ENCODE peak calls at places on chromosomes 16 and 17, in five cellular contexts. One of them, this sample, is unnamed.

GRCh38 chr16:80142276-80142675 is 398.5 kb upstream of the DYNLRB2 start:
- DNase-seq in K562: no peak
- DNase-seq in A549: no peak
- DNase-seq in HL-60: no peak
- DNase-seq in GM23338: no peak
- DNase-seq in this sample: no peak

GRCh38 chr17:45645330-45645729 is 138.8 kb upstream of the CRHR1 start:
- DNase-seq in K562: no peak
- DNase-seq in A549: no peak
- DNase-seq in HL-60: no peak
- DNase-seq in GM23338: no peak
- DNase-seq in this sample: no peak

GRCh38 chr17:70251704-70252103 is 82.4 kb downstream of the KCNJ2 start:
- DNase-seq in K562: no peak
- DNase-seq in A549: no peak
- DNase-seq in HL-60: no peak
- DNase-seq in GM23338: no peak
- DNase-seq in this sample: no peak

GRCh38 chr16:1818873-1819525 is 7.6 kb downstream of the HAGH start:
- DNase-seq in K562: no peak
- DNase-seq in A549: no peak
- DNase-seq in HL-60: no peak
- DNase-seq in GM23338: no peak
- DNase-seq in this sample: no peak

GRCh38 chr16:4053663-4054479 is 62.4 kb downstream of the ADCY9 start:
- DNase-seq in K562: no peak
- DNase-seq in A549: peak; percentile 29
- DNase-seq in HL-60: peak; percentile 90
- DNase-seq in GM23338: no peak
- DNase-seq in this sample: peak; percentile 18

GRCh38 chr16:54355251-54355650 is 68.7 kb upstream of the IRX3 start:
- DNase-seq in K562: no peak
- DNase-seq in A549: no peak
- DNase-seq in HL-60: no peak
- DNase-seq in GM23338: no peak
- DNase-seq in this sample: no peak

GRCh38 chr17:21214777-21215541 is 998 bp upstream of the TMEM11 start:
- DNase-seq in K562: no peak
- DNase-seq in A549: no peak
- DNase-seq in HL-60: peak; percentile 28
- DNase-seq in GM23338: peak; percentile 73
- DNase-seq in this sample: no peak

GRCh38 chr17:16406742-16407674 is 8.4 kb upstream of the TRPV2 start:
- DNase-seq in K562: peak; percentile 32
- DNase-seq in A549: peak; percentile 64
- DNase-seq in HL-60: no peak
- DNase-seq in GM23338: peak; percentile 96
- DNase-seq in this sample: no peak

GRCh38 chr17:1252203-1252608 is 18.0 kb upstream of the BHLHA9 start:
- DNase-seq in K562: no peak
- DNase-seq in A549: no peak
- DNase-seq in HL-60: no peak
- DNase-seq in GM23338: no peak
- DNase-seq in this sample: no peak

GRCh38 chr17:3558603-3559269 is 1.1 kb upstream of the TRPV3 start:
- DNase-seq in K562: no peak
- DNase-seq in A549: no peak
- DNase-seq in HL-60: no peak
- DNase-seq in GM23338: no peak
- DNase-seq in this sample: no peak

GRCh38 chr16:14180431-14181059 is 109.4 kb downstream of the MRTFB start:
- DNase-seq in K562: no peak
- DNase-seq in A549: peak; percentile 19
- DNase-seq in HL-60: no peak
- DNase-seq in GM23338: peak; percentile 63
- DNase-seq in this sample: no peak

GRCh38 chr16:3458278-3458851 is 14.9 kb downstream of the NAA60 start:
- DNase-seq in K562: no peak
- DNase-seq in A549: peak; percentile 22
- DNase-seq in HL-60: no peak
- DNase-seq in GM23338: peak; percentile 79
- DNase-seq in this sample: no peak

GRCh38 chr17:58308985-58309917 is 19.3 kb downstream of the TSPOAP1 start:
- DNase-seq in K562: no peak
- DNase-seq in A549: no peak
- DNase-seq in HL-60: peak; percentile 62
- DNase-seq in GM23338: no peak
- DNase-seq in this sample: no peak

GRCh38 chr16:54136276-54136625 is 150.3 kb downstream of the IRX3 start:
- DNase-seq in K562: no peak
- DNase-seq in A549: no peak
- DNase-seq in HL-60: no peak
- DNase-seq in GM23338: no peak
- DNase-seq in this sample: no peak

GRCh38 chr17:61561354-61561753 is 29.7 kb downstream of the NACA2 start:
- DNase-seq in K562: no peak
- DNase-seq in A549: no peak
- DNase-seq in HL-60: no peak
- DNase-seq in GM23338: no peak
- DNase-seq in this sample: no peak

DNA sequence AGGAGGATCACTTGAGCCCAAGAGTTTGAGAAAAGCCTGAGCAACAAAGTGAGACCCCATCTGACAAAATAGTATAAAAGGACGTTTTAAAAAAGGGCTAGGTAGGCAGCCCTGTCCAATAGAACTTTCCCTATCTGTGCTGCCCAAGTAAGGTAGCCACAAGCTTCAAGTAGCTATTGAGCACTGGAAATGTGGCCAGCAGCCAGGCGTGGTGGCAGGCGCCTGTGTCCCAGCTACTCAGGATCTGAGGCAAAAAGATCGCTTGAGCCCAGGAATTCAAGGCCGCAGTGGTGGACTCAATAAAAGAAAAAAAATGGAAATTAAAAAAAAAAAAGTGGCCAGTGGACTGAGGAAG is 1.5 kb upstream of the NQO1 start:
- DNase-seq in K562: no peak
- DNase-seq in A549: no peak
- DNase-seq in HL-60: no peak
- DNase-seq in GM23338: no peak
- DNase-seq in this sample: no peak
- H3K4me3 ChIP-seq in K562: peak overlapping the region; percentile 52
- H3K4me3 ChIP-seq in A549: peak overlapping the region; percentile 77
- H3K4me3 ChIP-seq in HL-60: no peak overlapping the region
- H3K4me3 ChIP-seq in GM23338: peak overlapping the region; percentile 62
- H3K4me3 ChIP-seq in this sample: peak overlapping the region; percentile 59

GRCh38 chr16:56675685-56676210 is 6.1 kb downstream of the MT1H start:
- DNase-seq in K562: peak; percentile 15
- DNase-seq in A549: no peak
- DNase-seq in HL-60: no peak
- DNase-seq in GM23338: peak; percentile 78
- DNase-seq in this sample: no peak
- TF ChIP-seq REST in K562: no peak
- TF ChIP-seq REST in A549: no peak
- TF ChIP-seq REST in HL-60: no peak
- TF ChIP-seq REST in GM23338: no peak
- TF ChIP-seq REST in this sample: no peak

GRCh38 chr17:29004081-29004692 is 1.6 kb downstream of the SEZ6 start:
- DNase-seq in K562: no peak
- DNase-seq in A549: peak; percentile 30
- DNase-seq in HL-60: no peak
- DNase-seq in GM23338: peak; percentile 51
- DNase-seq in this sample: no peak

GRCh38 chr17:29008591-29008990 is 2.8 kb upstream of the SEZ6 start:
- DNase-seq in K562: no peak
- DNase-seq in A549: no peak
- DNase-seq in HL-60: no peak
- DNase-seq in GM23338: no peak
- DNase-seq in this sample: no peak

GRCh38 chr17:29005562-29005887 is 308 bp downstream of the SEZ6 start:
- DNase-seq in K562: no peak
- DNase-seq in A549: no peak
- DNase-seq in HL-60: no peak
- DNase-seq in GM23338: no peak
- DNase-seq in this sample: no peak

GRCh38 chr17:29007456-29008455 is 1.9 kb upstream of the SEZ6 start:
- DNase-seq in K562: no peak
- DNase-seq in A549: peak; percentile 78
- DNase-seq in HL-60: no peak
- DNase-seq in GM23338: no peak
- DNase-seq in this sample: peak; percentile 7

DNA sequence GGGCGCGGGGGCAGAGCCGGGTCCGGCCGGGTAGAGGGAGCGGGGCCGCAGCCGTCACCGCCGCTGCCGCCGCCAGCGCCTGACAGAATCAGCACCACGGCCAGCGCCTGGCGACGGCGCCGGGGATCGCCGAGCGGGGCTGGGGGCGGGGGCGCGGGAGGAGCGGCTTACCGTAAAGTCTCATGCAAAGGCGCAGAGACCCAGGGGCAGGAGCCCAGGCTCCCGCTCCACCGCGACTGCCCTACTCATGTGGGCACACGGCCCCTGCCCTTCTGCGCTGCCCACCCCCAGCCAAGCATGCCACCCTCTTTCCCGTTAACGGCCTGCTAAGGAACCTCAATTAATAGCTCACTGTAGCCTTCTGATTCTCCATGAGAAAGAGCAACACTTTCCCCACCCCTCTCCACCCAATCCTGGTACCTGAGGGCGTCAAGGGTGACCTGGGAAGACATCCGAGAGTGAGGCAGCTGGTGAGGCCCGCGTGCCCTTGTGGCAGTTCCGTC is at the start of gene SEZ6:
- DNase-seq in K562: peak; percentile 93
- DNase-seq in A549: peak; percentile 65
- DNase-seq in HL-60: peak; percentile 38
- DNase-seq in GM23338: peak; percentile 95
- DNase-seq in this sample: no peak
- H3K4me3 ChIP-seq in K562: no peak within 1 kb of the TSS
- H3K4me3 ChIP-seq in A549: peak within 1 kb of the TSS; percentile 38
- H3K4me3 ChIP-seq in HL-60: no peak within 1 kb of the TSS
- H3K4me3 ChIP-seq in GM23338: peak within 1 kb of the TSS; percentile 57
- H3K4me3 ChIP-seq in this sample: no peak within 1 kb of the TSS

DNA sequence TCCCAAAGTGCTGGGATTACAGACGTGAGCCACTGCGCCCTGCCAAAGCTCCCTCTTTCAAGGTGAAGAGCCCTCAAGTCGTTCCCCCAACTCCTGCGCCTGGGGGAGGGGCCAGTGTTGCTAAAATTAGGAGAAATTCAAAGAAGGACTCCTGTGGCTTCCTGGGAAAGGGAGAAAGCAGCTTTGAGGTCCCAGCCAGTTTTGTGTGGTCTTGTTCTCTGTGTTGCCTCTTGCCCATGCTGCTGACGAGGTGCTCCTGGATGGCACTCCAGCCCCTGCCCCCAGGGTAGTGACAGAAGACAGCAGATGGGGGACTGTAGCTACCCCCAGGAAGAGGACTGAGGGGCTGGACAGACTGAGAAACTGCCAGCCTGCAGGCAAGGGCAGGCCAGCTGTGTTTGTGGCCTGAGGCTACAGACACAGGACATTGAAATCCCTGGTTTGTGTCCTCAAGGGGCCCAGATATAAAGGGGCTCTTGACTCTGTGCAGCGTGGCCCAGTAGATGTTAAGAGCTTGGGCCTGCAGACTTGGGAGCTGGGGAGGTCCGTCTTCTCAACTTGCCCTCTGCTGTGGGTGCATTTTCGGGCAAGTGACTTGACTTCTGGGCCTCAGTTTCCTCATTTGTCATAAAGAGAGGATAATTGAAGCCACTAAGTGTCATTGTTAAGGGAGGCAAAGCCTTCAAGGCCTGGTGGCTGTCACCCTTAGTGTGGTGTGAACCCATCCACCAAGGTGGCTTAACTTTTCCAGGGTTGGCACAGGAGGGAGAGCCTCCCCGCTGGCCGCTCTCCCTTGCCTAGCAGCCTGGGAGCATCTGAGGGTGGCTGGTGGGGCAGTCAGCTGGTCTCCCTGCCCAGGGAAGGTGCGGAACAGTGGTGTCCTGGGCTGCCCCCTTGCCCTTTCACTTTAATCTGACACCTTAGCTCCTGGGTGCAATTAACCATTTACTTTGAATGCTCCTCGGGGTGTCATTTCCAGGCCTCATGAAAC is 4.1 kb downstream of the UBALD2 start:
- DNase-seq in K562: no peak
- DNase-seq in A549: no peak
- DNase-seq in HL-60: no peak
- DNase-seq in GM23338: peak; percentile 53
- DNase-seq in this sample: no peak
- TF ChIP-seq REST in K562: no peak
- TF ChIP-seq REST in A549: no peak
- TF ChIP-seq REST in HL-60: no peak
- TF ChIP-seq REST in GM23338: no peak
- TF ChIP-seq REST in this sample: no peak

GRCh38 chr17:74780443-74781238 is 4.5 kb upstream of the NAT9 start:
- DNase-seq in K562: peak; percentile 52
- DNase-seq in A549: peak; percentile 76
- DNase-seq in HL-60: peak; percentile 66
- DNase-seq in GM23338: peak; percentile 75
- DNase-seq in this sample: no peak
- H3K4me3 ChIP-seq in K562: no peak overlapping the region
- H3K4me3 ChIP-seq in A549: no peak overlapping the region
- H3K4me3 ChIP-seq in HL-60: no peak overlapping the region
- H3K4me3 ChIP-seq in GM23338: no peak overlapping the region
- H3K4me3 ChIP-seq in this sample: no peak overlapping the region

This sample was measured in Panc1.